ENCODE peak calls at places on chromosome 1, in five cellular contexts. L is cardiac muscle cell, O is tibial nerve, T is fibroblast of lung, H is pancreas. X is an unnamed sample. For H3K9me3, the result is how much of the 10 kb centered on the place peaks cover.

GRCh38 chr1:65793359-65793732 is 651 bp downstream of the PDE4B start:
- DNase-seq in L (peak), O (no peak), T (peak), H (no peak), X (no peak)

GRCh38 chr1:19811206-19811851 is 3.8 kb downstream of the RNF186 start:
- DNase-seq in L (peak), O (no peak), T (peak), H (peak), X (no peak)

GRCh38 chr1:10788592-10789006 is 7.8 kb downstream of the CASZ1 start:
- DNase-seq in L (peak), O (no peak), T (no peak), H (peak), X (no peak)

GRCh38 chr1:184296466-184297243 is 90.2 kb upstream of the C1orf21 start:
- DNase-seq in L (peak), O (peak), T (peak), H (peak), X (no peak)

GRCh38 chr1:156692958-156693857 is 12.2 kb downstream of the CRABP2 start:
- DNase-seq in L (peak), O (no peak), T (no peak), H (peak), X (no peak)

GRCh38 chr1:116826818-116827606 is 72.8 kb downstream of the CD2 start:
- DNase-seq in L (no peak), O (no peak), T (no peak), H (no peak), X (no peak)

GRCh38 chr1:162471290-162471853 is 26.2 kb upstream of the UHMK1 start:
- DNase-seq in L (no peak), O (no peak), T (no peak), H (no peak), X (no peak)

GRCh38 chr1:31791131-31791858 is 24.5 kb downstream of the SPOCD1 start:
- DNase-seq in L (no peak), O (no peak), T (no peak), H (peak), X (no peak)

GRCh38 chr1:94660994-94661393 is 119.4 kb upstream of the F3 start:
- DNase-seq in L (peak), O (no peak), T (no peak), H (no peak), X (no peak)

GRCh38 chr1:108190686-108191416 is 9.3 kb downstream of the SLC25A24 start:
- DNase-seq in L (no peak), O (no peak), T (no peak), H (no peak), X (no peak)
- H3K9me3 ChIP-seq in L (under half), O (under half), T (under half), H (under half), X (under half)

DNA sequence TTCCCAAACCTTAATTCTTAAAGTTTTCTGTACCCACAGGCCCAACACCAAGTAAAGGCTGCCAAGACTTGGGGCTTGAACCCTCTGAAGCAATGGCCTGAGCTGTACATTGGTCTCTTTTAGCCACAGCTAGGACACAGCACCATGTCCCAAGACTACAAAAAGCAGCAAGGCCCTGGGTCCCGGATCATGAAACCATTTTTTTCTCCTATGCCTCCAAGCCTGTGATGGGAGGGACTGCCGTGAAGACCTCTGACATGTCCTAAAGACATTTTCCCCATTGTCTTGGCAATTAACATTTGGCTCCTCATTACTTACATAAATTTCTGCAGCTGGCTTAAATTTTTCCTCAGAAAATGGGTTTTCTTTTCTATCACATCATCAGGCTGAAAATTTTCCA is 30.9 kb downstream of the ZNF670 start:
- DNase-seq in L (no peak), O (no peak), T (no peak), H (no peak), X (no peak)
- H3K9me3 ChIP-seq in L (under half), O (under half), T (under half), H (under half), X (under half)

GRCh38 chr1:225471453-225472301 is 43.8 kb upstream of the LBR start:
- DNase-seq in L (no peak), O (no peak), T (no peak), H (no peak), X (no peak)

GRCh38 chr1:225469051-225469450 is 41.2 kb upstream of the LBR start:
- DNase-seq in L (no peak), O (no peak), T (no peak), H (no peak), X (no peak)

GRCh38 chr1:225468270-225469020 is 40.6 kb upstream of the LBR start:
- DNase-seq in L (no peak), O (no peak), T (no peak), H (no peak), X (no peak)

GRCh38 chr1:225470210-225470609 is 42.4 kb upstream of the LBR start:
- DNase-seq in L (no peak), O (no peak), T (no peak), H (no peak), X (no peak)

DNA sequence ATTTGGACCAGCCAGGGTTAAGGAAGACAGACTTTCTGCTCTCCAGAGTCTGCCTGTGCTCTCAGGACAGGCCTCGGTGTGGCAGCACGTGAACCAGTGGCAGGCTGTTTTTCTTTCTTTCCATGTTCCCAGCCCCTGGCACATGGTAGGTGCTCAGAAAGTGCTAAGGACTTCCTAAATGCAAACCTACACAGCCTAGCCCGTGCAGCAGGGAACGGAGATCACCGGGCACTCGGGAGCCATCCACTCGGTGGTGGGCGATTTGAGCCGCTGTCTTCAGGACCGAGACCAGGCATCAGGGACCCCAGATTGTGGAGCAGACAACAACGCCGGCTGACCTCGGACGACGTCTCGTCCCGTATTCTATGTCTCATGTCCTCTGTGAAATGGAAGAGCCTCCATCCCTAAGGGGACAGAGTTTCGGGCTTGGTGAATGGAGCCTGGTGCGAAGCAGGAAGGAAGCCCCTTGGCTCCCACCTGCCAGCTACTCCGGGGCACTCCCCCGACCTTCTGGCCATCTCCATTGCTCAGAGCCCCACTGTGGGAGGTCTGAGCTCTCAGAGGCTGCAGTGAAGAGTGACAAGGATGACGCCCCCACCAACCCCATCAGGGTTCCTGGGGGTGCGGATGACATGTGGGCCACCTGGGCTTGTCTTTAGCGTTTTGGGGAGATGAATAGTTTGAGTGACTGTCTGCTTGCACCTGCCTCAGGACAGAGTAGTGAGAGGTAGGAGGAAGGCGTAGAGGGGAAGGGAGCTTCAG is 43.0 kb upstream of the LBR start:
- DNase-seq in L (no peak), O (no peak), T (no peak), H (no peak), X (no peak)
- H3K9me3 ChIP-seq in L (under half), O (under half), T (under half), H (under half), X (under half)

GRCh38 chr1:49016030-49016991 is 239.6 kb upstream of the BEND5 start:
- DNase-seq in L (no peak), O (no peak), T (no peak), H (no peak), X (no peak)
- H3K9me3 ChIP-seq in L (under half), O (under half), T (under half), H (under half), X (under half)

X was measured in esophagus muscularis mucosa.